ENCODE peak calls at places on chromosomes 5 and 9, in six cellular contexts. Y is SK-N-SH, V is IMR-90, N is fibroblast of lung, A is endothelial cell of umbilical vein, P is K562. E is an unnamed sample.
A peak's percentile ranks its signal among the peaks of the same experiment; 100 is the strongest.

GRCh38 chr5:38258319-38259061 is at the start of gene EGFLAM:
- DNase-seq in N (peak; percentile 1), P (no peak), A (no peak), Y (peak; percentile 83), V (no peak), E (peak; percentile 74)

GRCh38 chr5:69075522-69076169 is 18.2 kb upstream of the SLC30A5 start:
- DNase-seq in P (no peak), V (no peak), Y (no peak), N (no peak), A (no peak), E (no peak)

GRCh38 chr9:8179381-8180053 is 379.9 kb upstream of the DMAC1 start:
- DNase-seq in V (no peak), Y (peak; percentile 10), P (no peak), A (no peak), N (no peak), E (no peak)

GRCh38 chr5:862367-863243 is 11.8 kb upstream of the ZDHHC11 start:
- DNase-seq in A (no peak), Y (no peak), N (peak; percentile 9), V (peak; percentile 35), P (peak; percentile 22), E (no peak)

GRCh38 chr5:151825445-151825844 is 53.7 kb downstream of the G3BP1 start:
- DNase-seq in A (peak; percentile 53), N (peak; percentile 75), Y (peak; percentile 64), V (peak; percentile 69), P (peak; percentile 53), E (no peak)

GRCh38 chr9:135146766-135147472 is 59.5 kb downstream of the OLFM1 start:
- DNase-seq in V (no peak), A (no peak), P (no peak), N (no peak), Y (peak; percentile 88), E (no peak)

GRCh38 chr9:81776834-81777233 is 87.5 kb upstream of the TLE1 start:
- DNase-seq in Y (no peak), N (no peak), V (no peak), P (no peak), A (no peak), E (no peak)

GRCh38 chr9:12993432-12993831 is 218.6 kb downstream of the LURAP1L start:
- DNase-seq in P (no peak), Y (no peak), A (no peak), N (peak; percentile 84), V (peak; percentile 36), E (no peak)

GRCh38 chr9:121807069-121807917 is 155.9 kb downstream of the DAB2IP start:
- DNase-seq in V (no peak), P (no peak), A (no peak), Y (peak; percentile 22), N (no peak), E (no peak)

GRCh38 chr5:139795074-139796001 is at the start of gene PSD2:
- DNase-seq in A (no peak), N (no peak), Y (peak; percentile 89), V (no peak), P (peak; percentile 80), E (no peak)

GRCh38 chr5:160685695-160686094 is 166.3 kb downstream of the ATP10B start:
- DNase-seq in P (peak; percentile 24), N (no peak), A (no peak), Y (peak; percentile 18), V (no peak), E (no peak)

GRCh38 chr5:172797800-172798199 is 26.8 kb upstream of the DUSP1 start:
- DNase-seq in P (no peak), N (no peak), A (no peak), Y (no peak), V (no peak), E (no peak)

GRCh38 chr5:172796306-172796705 is 25.3 kb upstream of the DUSP1 start:
- DNase-seq in N (no peak), V (no peak), P (no peak), A (no peak), Y (no peak), E (no peak)

GRCh38 chr5:172793577-172794488 is 22.8 kb upstream of the DUSP1 start:
- DNase-seq in N (peak; percentile 78), V (peak; percentile 79), Y (no peak), P (no peak), A (no peak), E (no peak)

GRCh38 chr5:172792693-172793570 is 21.9 kb upstream of the DUSP1 start:
- DNase-seq in V (no peak), P (no peak), A (no peak), N (no peak), Y (no peak), E (no peak)

DNA sequence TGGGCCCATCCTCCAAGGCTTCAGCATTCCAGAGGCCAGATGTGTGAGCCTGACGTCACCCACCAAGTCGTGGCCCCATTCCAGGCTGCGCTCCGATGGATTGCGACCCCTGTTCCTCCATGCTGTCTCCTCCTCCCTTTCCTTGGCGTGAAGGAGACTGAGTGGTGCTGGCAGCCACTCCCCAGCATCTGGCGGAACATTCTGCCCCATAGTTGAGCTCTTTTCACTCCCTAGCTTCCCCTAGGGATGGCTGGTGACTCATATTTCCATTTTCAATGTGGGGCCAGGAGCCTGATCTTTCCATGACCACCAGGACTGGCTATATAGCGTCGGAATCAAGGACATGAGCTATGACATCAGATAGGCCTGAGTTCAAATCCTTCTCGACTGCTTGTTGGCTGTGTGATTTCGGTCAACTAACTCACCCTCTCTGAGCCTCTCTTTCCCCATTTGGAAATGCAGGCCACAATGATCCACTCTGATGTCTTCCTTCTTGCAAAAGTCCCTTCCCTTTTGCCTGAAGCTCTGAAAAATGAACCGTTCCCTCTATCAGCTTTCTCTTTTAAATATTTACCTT is 24.5 kb upstream of the DUSP1 start:
- DNase-seq in P (no peak), Y (no peak), N (peak; percentile 100), V (peak; percentile 99), A (peak; percentile 96), E (peak; percentile 97)
- H3K27ac ChIP-seq in P (no peak overlapping the region), Y (no peak overlapping the region), N (peak overlapping the region; percentile 83), V (peak overlapping the region; percentile 53), A (peak overlapping the region; percentile 76), E (peak overlapping the region; percentile 24)

GRCh38 chr5:168578006-168578405 is 1.2 kb downstream of the PANK3 start:
- DNase-seq in A (peak; percentile 28), Y (no peak), V (peak; percentile 37), P (no peak), N (peak; percentile 34), E (no peak)
- H3K9ac ChIP-seq in A (peak overlapping the region; percentile 97), Y (peak overlapping the region; percentile 96), V (peak overlapping the region; percentile 79), P (peak overlapping the region; percentile 95), N (peak overlapping the region; percentile 13), E (peak overlapping the region; percentile 30)

GRCh38 chr5:150139334-150139733 is 16.3 kb downstream of the PDGFRB start:
- DNase-seq in N (peak; percentile 66), P (no peak), A (no peak), V (peak; percentile 92), Y (no peak), E (no peak)

GRCh38 chr5:150141544-150142188 is 14.0 kb downstream of the PDGFRB start:
- DNase-seq in Y (no peak), A (no peak), N (peak; percentile 82), P (no peak), V (peak; percentile 93), E (peak; percentile 75)

GRCh38 chr5:150138551-150139265 is 16.9 kb downstream of the PDGFRB start:
- DNase-seq in Y (peak; percentile 80), P (no peak), N (peak; percentile 94), A (peak; percentile 86), V (peak; percentile 96), E (peak; percentile 91)

GRCh38 chr5:150142189-150142788 is 13.4 kb downstream of the PDGFRB start:
- DNase-seq in A (no peak), V (peak; percentile 22), N (no peak), P (no peak), Y (no peak), E (no peak)

GRCh38 chr5:150140830-150141229 is 14.8 kb downstream of the PDGFRB start:
- DNase-seq in A (no peak), Y (peak; percentile 82), V (peak; percentile 100), N (peak; percentile 97), P (no peak), E (no peak)
- H3K27ac ChIP-seq in A (no peak overlapping the region), Y (peak overlapping the region; percentile 92), V (peak overlapping the region; percentile 98), N (peak overlapping the region; percentile 99), P (no peak overlapping the region), E (peak overlapping the region; percentile 85)

GRCh38 chr9:124342402-124342945 is 72.8 kb downstream of the PSMB7 start:
- DNase-seq in N (peak; percentile 78), A (peak; percentile 49), Y (no peak), V (peak; percentile 65), P (no peak), E (no peak)

GRCh38 chr9:124340219-124341069 is 74.8 kb downstream of the PSMB7 start:
- DNase-seq in V (no peak), N (no peak), Y (no peak), P (no peak), A (no peak), E (peak; percentile 52)

GRCh38 chr9:124339603-124340146 is 75.6 kb downstream of the PSMB7 start:
- DNase-seq in A (no peak), V (no peak), Y (no peak), N (no peak), P (no peak), E (peak; percentile 65)

GRCh38 chr9:124342946-124343485 is 72.2 kb downstream of the PSMB7 start:
- DNase-seq in P (no peak), Y (no peak), A (no peak), V (peak; percentile 94), N (peak; percentile 93), E (peak; percentile 89)

DNA sequence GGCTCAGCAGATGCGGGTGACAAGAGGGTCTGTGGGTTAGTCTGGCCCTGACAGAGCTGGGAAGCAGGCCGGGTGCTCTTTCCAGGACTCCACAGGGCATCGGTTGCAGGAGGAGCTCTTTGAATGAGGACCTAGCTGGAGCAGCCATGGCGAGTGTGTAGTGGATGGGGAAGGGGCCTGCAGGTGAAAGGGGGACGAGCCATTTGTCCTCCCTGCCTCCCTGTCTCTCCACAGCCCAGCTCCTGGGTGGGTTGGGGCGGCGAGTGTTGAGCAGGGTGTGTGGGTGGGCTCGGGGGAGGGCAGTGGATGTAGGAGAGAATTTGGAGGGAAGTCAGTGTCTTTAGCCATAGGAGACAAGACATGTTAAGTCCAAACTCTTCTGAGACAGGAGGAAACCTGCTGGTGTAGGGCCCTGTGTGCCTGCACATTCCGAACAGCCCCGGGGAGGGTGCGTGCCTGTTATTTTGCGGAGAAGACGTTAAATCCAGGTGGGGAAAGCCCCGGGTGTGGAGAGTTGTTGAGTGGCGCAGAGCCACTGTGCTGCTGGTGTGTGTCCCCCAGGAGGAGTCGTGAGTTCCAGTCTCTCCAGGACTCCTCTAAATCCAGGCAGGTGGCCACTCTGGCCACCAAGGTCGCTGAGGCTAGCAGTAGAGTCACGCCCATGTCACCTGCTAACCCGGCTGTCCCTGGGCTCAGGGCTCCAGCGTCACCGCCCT is 73.6 kb downstream of the PSMB7 start:
- DNase-seq in P (no peak), V (no peak), Y (no peak), N (no peak), A (no peak), E (peak; percentile 57)
- H3K9ac ChIP-seq in P (no peak overlapping the region), V (no peak overlapping the region), Y (no peak overlapping the region), N (no peak overlapping the region), A (no peak overlapping the region), E (no peak overlapping the region)

DNA sequence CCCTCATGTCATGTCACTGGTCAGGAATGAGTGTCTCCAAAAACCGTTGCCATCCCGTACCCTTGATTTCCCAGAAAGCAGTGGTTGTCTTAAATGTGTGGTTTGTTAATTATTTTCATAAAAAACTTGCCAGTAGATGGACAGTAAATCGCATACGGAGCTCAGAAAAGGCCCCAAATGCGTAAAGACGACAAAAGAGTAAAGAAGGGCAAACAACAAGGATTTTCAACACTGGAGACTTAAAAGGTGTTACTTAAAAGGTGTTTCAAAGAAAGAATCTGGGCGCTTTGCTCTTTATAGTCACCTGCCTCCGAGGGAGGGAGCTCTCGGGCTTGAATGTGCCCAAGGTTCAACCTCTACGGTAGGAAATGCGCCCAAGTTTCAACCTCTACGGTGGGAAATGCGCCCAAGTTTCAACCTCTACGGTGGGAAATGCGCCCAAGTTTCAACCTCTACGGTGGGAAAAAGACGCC is 727 bp downstream of the KIF27 start:
- DNase-seq in Y (peak; percentile 11), P (peak; percentile 27), N (peak; percentile 56), A (peak; percentile 63), V (peak; percentile 38), E (peak; percentile 72)
- H3K27ac ChIP-seq in Y (peak overlapping the region; percentile 85), P (peak overlapping the region; percentile 81), N (peak overlapping the region; percentile 75), A (peak overlapping the region; percentile 69), V (peak overlapping the region; percentile 4), E (peak overlapping the region; percentile 91)

E was measured in kidney.